ENCODE peak calls at places on chromosomes 11 and 22, in four cellular contexts. U is activated CD8-positive, alpha-beta T cell treated with anti-CD3 and anti-CD28 coated beads for 36 hours; J is Peyer's patch; E is SK-MEL-5. S is an unnamed sample.

GRCh38 chr11:2903672-2904011 is 18.1 kb upstream of the CDKN1C start:
- DNase-seq in U (no peak), J (peak), E (no peak), S (no peak)

GRCh38 chr22:41106122-41106968 is 14.0 kb downstream of the EP300 start:
- DNase-seq in U (peak), J (no peak), E (no peak), S (no peak)

GRCh38 chr11:67368621-67369020 is 4.8 kb downstream of the CLCF1 start:
- DNase-seq in U (peak), J (no peak), E (no peak), S (no peak)

GRCh38 chr11:11251394-11251970 is 101.6 kb downstream of the CSNK2A3 start:
- DNase-seq in U (no peak), J (no peak), E (no peak), S (no peak)

GRCh38 chr11:272195-272930 is 5.8 kb upstream of the NLRP6 start:
- DNase-seq in U (no peak), J (peak), E (no peak), S (no peak)

GRCh38 chr11:108872781-108873291 is 208.0 kb downstream of the DDX10 start:
- DNase-seq in U (no peak), J (no peak), E (no peak), S (no peak)

GRCh38 chr11:9851366-9851765 is 187.5 kb downstream of the SWAP70 start:
- DNase-seq in U (no peak), J (no peak), E (no peak), S (no peak)

GRCh38 chr11:36510567-36511020 is 522 bp upstream of the TRAF6 start:
- DNase-seq in U (no peak), J (no peak), E (peak), S (no peak)

S was measured in OCI-M1.